ENCODE peak calls at places on chromosomes 4 and X, in six cellular contexts. P is transverse colon, E is suprapubic skin, G is prostate gland, Z is upper lobe of left lung, H is SK-N-SH. M is an unnamed sample. For H3K36me3, the result is how much of the 10 kb centered on the place peaks cover.

GRCh38 chr4:100721077-100721476 is 203.3 kb upstream of the EMCN start:
- DNase-seq in P (no peak), Z (no peak), E (no peak), G (no peak), H (no peak), M (no peak)

GRCh38 chr4:66606908-66607307 is 936.6 kb upstream of the EPHA5 start:
- DNase-seq in E (no peak), G (no peak), P (no peak), Z (no peak), H (no peak), M (no peak)

GRCh38 chr4:76589402-76589801 is 154.4 kb downstream of the SHROOM3 start:
- DNase-seq in P (peak), E (no peak), G (no peak), H (no peak), Z (no peak), M (no peak)

GRCh38 chrX:11886745-11887144 is 128.7 kb downstream of the MSL3 start:
- DNase-seq in G (no peak), H (no peak), Z (no peak), P (no peak), E (no peak), M (no peak)

GRCh38 chrX:45801554-45801953 is 600.9 kb upstream of the DIPK2B start:
- DNase-seq in P (no peak), Z (no peak), G (no peak), E (no peak), H (peak), M (no peak)

GRCh38 chrX:17788439-17788838 is 51.1 kb downstream of the SCML1 start:
- DNase-seq in G (no peak), E (no peak), P (peak), Z (no peak), H (peak), M (peak)

GRCh38 chr4:2399631-2400190 is 18.7 kb downstream of the ZFYVE28 start:
- DNase-seq in H (no peak), G (no peak), P (no peak), Z (peak), E (no peak), M (no peak)

GRCh38 chr4:8289956-8290700 is 20.6 kb downstream of the HTRA3 start:
- DNase-seq in E (peak), G (no peak), P (no peak), H (no peak), Z (no peak), M (no peak)

GRCh38 chrX:72126048-72126415 is 5.7 kb downstream of the RTL5 start:
- DNase-seq in H (peak), Z (no peak), P (no peak), G (no peak), E (no peak), M (peak)

GRCh38 chr4:10115657-10116624 is 658 bp downstream of the WDR1 start:
- DNase-seq in H (peak), P (peak), E (peak), Z (peak), G (peak), M (peak)
- TF ChIP-seq POLR2AphosphoS5 in H (no peak), P (peak), E (no peak), Z (peak), G (peak), M (no peak)

GRCh38 chr4:40234519-40235039 is 37.7 kb downstream of the RHOH start:
- DNase-seq in P (no peak), G (no peak), H (no peak), E (no peak), Z (no peak), M (no peak)
- H3K36me3 ChIP-seq in P (under half), G (under half), H (under half), E (under half), Z (under half), M (under half)

GRCh38 chr4:119623025-119623424 is 5.6 kb downstream of the PDE5A start:
- DNase-seq in E (no peak), P (no peak), G (no peak), H (no peak), Z (no peak), M (no peak)
- H3K4me3 ChIP-seq in E (no peak), P (no peak), G (no peak), H (no peak), Z (no peak), M (no peak)

GRCh38 chr4:73454920-73455319 is 18.9 kb downstream of the AFP start:
- DNase-seq in P (no peak), Z (no peak), G (no peak), H (no peak), E (no peak), M (no peak)

GRCh38 chr4:73460913-73461522 is 20.5 kb upstream of the AFM start:
- DNase-seq in H (no peak), G (no peak), Z (no peak), E (no peak), P (no peak), M (no peak)

GRCh38 chr4:73456177-73457022 is 20.4 kb downstream of the AFP start:
- DNase-seq in G (no peak), E (no peak), Z (no peak), P (no peak), H (no peak), M (no peak)

GRCh38 chr4:73459048-73459421 is 22.5 kb upstream of the AFM start:
- DNase-seq in H (no peak), G (no peak), P (no peak), E (no peak), Z (no peak), M (no peak)

GRCh38 chr4:73458184-73459047 is 22.4 kb downstream of the AFP start:
- DNase-seq in H (no peak), E (no peak), P (no peak), G (no peak), Z (no peak), M (no peak)
- TF ChIP-seq POLR2AphosphoS5 in H (no peak), E (no peak), P (no peak), G (no peak), Z (no peak), M (no peak)

DNA sequence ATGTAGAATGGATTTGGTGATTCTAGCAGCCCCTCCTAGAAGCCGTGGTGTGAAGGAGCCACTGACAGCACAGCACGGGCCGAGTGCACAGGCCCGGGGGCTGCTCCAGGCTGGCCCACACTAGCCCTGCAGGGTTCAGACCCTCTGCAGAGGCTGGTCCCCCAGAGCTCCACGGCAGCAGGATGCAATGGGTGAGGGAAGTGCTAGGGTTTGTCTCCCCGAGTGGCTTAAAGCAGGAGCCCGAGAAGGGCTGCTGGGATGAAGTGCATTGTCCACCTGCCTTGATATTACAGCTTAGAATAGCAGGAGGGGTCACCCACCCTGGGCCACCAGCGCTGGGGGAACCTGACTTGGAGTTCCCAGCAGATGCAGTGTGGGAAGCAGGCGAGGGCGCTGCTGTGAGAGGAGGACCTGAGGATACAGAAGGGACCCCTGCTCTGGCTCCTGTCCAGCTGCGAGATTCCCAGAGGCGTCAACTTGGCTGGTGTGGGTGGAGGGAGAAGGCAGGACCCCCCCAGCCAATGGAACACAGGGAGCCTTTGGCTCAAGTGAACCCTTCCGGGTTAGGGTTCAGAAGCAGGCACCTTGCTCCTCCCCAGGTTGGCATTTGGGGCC is 30.0 kb downstream of the WDR1 start:
- DNase-seq in G (no peak), P (no peak), E (peak), H (peak), Z (no peak), M (peak)
- H3K36me3 ChIP-seq in G (under half), P (under half), E (half or more), H (under half), Z (half or more), M (under half)

GRCh38 chr4:102503301-102503746 is 2.2 kb downstream of the NFKB1 start:
- DNase-seq in P (no peak), E (no peak), G (no peak), Z (no peak), H (peak), M (no peak)
- H3K4me3 ChIP-seq in P (peak), E (peak), G (peak), Z (no peak), H (peak), M (peak)

DNA sequence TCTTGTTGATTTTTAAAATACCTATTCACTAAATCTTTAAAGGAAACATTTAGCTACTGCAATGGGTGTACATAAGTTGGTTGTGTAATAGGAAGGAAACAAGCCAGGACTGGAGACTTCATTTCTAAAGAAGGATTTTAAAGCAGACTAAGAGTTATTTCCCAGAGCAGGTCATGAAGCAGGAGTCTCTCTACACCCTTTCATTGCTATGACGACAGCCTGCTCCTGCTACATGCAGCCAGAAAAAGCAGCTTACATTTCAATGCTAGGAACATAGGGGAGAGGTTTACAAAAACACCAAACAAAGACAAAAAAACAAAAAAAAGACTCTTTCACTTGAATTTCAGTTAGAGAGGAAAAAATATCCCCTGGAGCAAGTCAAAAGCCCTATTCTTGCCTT is 3.5 kb downstream of the SPARCL1 start:
- DNase-seq in G (peak), Z (no peak), E (no peak), H (no peak), P (no peak), M (no peak)
- TF ChIP-seq POLR2AphosphoS5 in G (peak), Z (no peak), E (no peak), H (no peak), P (peak), M (no peak)

DNA sequence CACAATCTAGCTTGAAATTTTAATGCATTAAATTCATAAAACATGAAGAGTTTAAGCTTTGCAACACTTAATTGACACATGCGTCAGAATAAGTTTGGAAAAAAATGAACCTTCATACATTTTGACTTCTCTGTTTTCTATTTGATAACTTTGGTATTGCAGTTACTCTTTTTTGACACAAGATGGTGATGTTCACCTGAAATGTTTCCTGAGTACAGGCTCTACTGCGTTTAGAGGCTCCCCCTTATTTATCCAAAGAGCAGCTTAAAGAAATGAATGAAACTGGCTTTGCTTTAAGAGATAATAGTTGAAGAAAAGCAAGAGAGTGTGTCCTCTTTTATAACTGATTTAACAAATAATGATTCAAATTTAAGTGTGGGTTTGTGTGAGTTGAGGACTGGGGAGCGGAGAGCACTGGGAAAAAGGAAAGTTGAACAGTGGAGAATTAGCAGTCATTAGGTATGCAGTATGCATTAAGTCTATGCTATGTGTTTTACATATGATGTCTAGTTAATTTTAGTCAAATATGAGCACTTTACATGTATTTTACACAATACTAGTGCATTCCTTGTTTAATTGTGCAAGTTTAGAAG is 180.6 kb upstream of the NUDT6 start:
- DNase-seq in G (no peak), E (no peak), Z (no peak), H (peak), P (no peak), M (no peak)
- H3K36me3 ChIP-seq in G (under half), E (under half), Z (under half), H (under half), P (under half), M (under half)

DNA sequence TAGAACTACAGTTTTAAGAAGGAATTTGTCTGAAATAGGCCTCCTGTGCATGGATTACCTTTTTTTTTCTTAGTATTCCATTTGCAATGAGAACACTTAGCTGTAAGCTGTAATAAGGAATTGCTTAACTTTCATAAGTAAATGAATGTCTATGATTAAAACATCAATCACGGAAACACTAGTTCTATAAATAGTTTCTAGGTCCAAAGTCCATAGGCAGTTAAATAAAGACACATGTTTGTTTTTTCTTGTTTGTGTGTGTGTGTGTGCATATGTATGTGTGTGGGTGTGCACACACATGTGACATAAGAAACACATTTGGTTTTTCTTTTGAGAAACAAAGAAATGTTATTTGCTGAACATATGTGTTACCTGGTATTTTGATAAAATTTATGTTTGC is 11.2 kb downstream of the GPRIN3 start:
- DNase-seq in E (no peak), H (no peak), G (no peak), Z (no peak), P (no peak), M (no peak)
- H3K4me3 ChIP-seq in E (no peak), H (no peak), G (no peak), Z (no peak), P (no peak), M (no peak)

M was measured in breast epithelium.